ENCODE peak calls at places on chromosome 9, in ten cellular contexts. One of them, this sample, is unnamed.

GRCh38 chr9:120344230-120344629 is 235.7 kb downstream of the CDK5RAP2 start:
- DNase-seq in breast epithelium: no peak
- DNase-seq in psoas muscle: no peak
- DNase-seq in uterus: no peak
- DNase-seq in CD8-positive, alpha-beta memory T cell: no peak
- DNase-seq in tibial nerve: no peak
- DNase-seq in heart right ventricle: no peak
- DNase-seq in right cardiac atrium: no peak
- DNase-seq in SJCRH30: no peak
- DNase-seq in heart left ventricle: no peak
- DNase-seq in this sample: no peak

GRCh38 chr9:68800836-68801235 is 95.8 kb downstream of the PIP5K1B start:
- DNase-seq in breast epithelium: no peak
- DNase-seq in psoas muscle: no peak
- DNase-seq in uterus: no peak
- DNase-seq in CD8-positive, alpha-beta memory T cell: no peak
- DNase-seq in tibial nerve: no peak
- DNase-seq in heart right ventricle: no peak
- DNase-seq in right cardiac atrium: no peak
- DNase-seq in SJCRH30: no peak
- DNase-seq in heart left ventricle: no peak
- DNase-seq in this sample: no peak

GRCh38 chr9:124322618-124323432 is 65.1 kb downstream of the NEK6 start:
- DNase-seq in breast epithelium: no peak
- DNase-seq in psoas muscle: no peak
- DNase-seq in uterus: no peak
- DNase-seq in CD8-positive, alpha-beta memory T cell: no peak
- DNase-seq in tibial nerve: no peak
- DNase-seq in heart right ventricle: no peak
- DNase-seq in right cardiac atrium: peak; percentile 19
- DNase-seq in SJCRH30: peak; percentile 77
- DNase-seq in heart left ventricle: peak; percentile 10
- DNase-seq in this sample: no peak

GRCh38 chr9:118418887-118419620 is 714.9 kb downstream of the TLR4 start:
- DNase-seq in breast epithelium: no peak
- DNase-seq in psoas muscle: no peak
- DNase-seq in uterus: no peak
- DNase-seq in CD8-positive, alpha-beta memory T cell: no peak
- DNase-seq in tibial nerve: no peak
- DNase-seq in heart right ventricle: no peak
- DNase-seq in right cardiac atrium: no peak
- DNase-seq in SJCRH30: peak; percentile 41
- DNase-seq in heart left ventricle: no peak
- DNase-seq in this sample: no peak

GRCh38 chr9:131610231-131610761 is 65.0 kb downstream of the PRRT1B start:
- DNase-seq in breast epithelium: peak; percentile 55
- DNase-seq in psoas muscle: no peak
- DNase-seq in uterus: peak; percentile 66
- DNase-seq in CD8-positive, alpha-beta memory T cell: no peak
- DNase-seq in tibial nerve: no peak
- DNase-seq in heart right ventricle: no peak
- DNase-seq in right cardiac atrium: peak; percentile 71
- DNase-seq in SJCRH30: peak; percentile 57
- DNase-seq in heart left ventricle: peak; percentile 54
- DNase-seq in this sample: no peak

GRCh38 chr9:126379661-126380365 is 53.2 kb downstream of the MVB12B start:
- DNase-seq in breast epithelium: peak; percentile 6
- DNase-seq in psoas muscle: no peak
- DNase-seq in uterus: no peak
- DNase-seq in CD8-positive, alpha-beta memory T cell: no peak
- DNase-seq in tibial nerve: no peak
- DNase-seq in heart right ventricle: no peak
- DNase-seq in right cardiac atrium: no peak
- DNase-seq in SJCRH30: no peak
- DNase-seq in heart left ventricle: no peak
- DNase-seq in this sample: no peak

GRCh38 chr9:92133949-92134604 is 18.9 kb upstream of the SPTLC1 start:
- DNase-seq in breast epithelium: peak; percentile 63
- DNase-seq in psoas muscle: peak; percentile 87
- DNase-seq in uterus: peak; percentile 82
- DNase-seq in CD8-positive, alpha-beta memory T cell: peak; percentile 61
- DNase-seq in tibial nerve: peak; percentile 66
- DNase-seq in heart right ventricle: peak; percentile 81
- DNase-seq in right cardiac atrium: peak; percentile 91
- DNase-seq in SJCRH30: peak; percentile 92
- DNase-seq in heart left ventricle: peak; percentile 87
- DNase-seq in this sample: peak; percentile 79

GRCh38 chr9:34732886-34733285 is 22.9 kb upstream of the CCL21 start:
- DNase-seq in breast epithelium: no peak
- DNase-seq in psoas muscle: no peak
- DNase-seq in uterus: no peak
- DNase-seq in CD8-positive, alpha-beta memory T cell: no peak
- DNase-seq in tibial nerve: no peak
- DNase-seq in heart right ventricle: no peak
- DNase-seq in right cardiac atrium: no peak
- DNase-seq in SJCRH30: no peak
- DNase-seq in heart left ventricle: no peak
- DNase-seq in this sample: no peak

GRCh38 chr9:121328476-121328875 is 41.6 kb downstream of the STOM start:
- DNase-seq in breast epithelium: no peak
- DNase-seq in psoas muscle: no peak
- DNase-seq in uterus: no peak
- DNase-seq in CD8-positive, alpha-beta memory T cell: no peak
- DNase-seq in tibial nerve: no peak
- DNase-seq in heart right ventricle: no peak
- DNase-seq in right cardiac atrium: no peak
- DNase-seq in SJCRH30: no peak
- DNase-seq in heart left ventricle: no peak
- DNase-seq in this sample: no peak

GRCh38 chr9:126372716-126373115 is 46.1 kb downstream of the MVB12B start:
- DNase-seq in breast epithelium: no peak
- DNase-seq in psoas muscle: no peak
- DNase-seq in uterus: no peak
- DNase-seq in CD8-positive, alpha-beta memory T cell: no peak
- DNase-seq in tibial nerve: no peak
- DNase-seq in heart right ventricle: no peak
- DNase-seq in right cardiac atrium: no peak
- DNase-seq in SJCRH30: no peak
- DNase-seq in heart left ventricle: no peak
- DNase-seq in this sample: no peak

GRCh38 chr9:38047301-38048251 is 21.5 kb downstream of the SHB start:
- DNase-seq in breast epithelium: peak; percentile 88
- DNase-seq in psoas muscle: peak; percentile 61
- DNase-seq in uterus: no peak
- DNase-seq in CD8-positive, alpha-beta memory T cell: no peak
- DNase-seq in tibial nerve: no peak
- DNase-seq in heart right ventricle: peak; percentile 42
- DNase-seq in right cardiac atrium: peak; percentile 83
- DNase-seq in SJCRH30: peak; percentile 79
- DNase-seq in heart left ventricle: peak; percentile 73
- DNase-seq in this sample: peak; percentile 27

GRCh38 chr9:134435527-134436355 is 109.5 kb downstream of the RXRA start:
- DNase-seq in breast epithelium: no peak
- DNase-seq in psoas muscle: no peak
- DNase-seq in uterus: no peak
- DNase-seq in CD8-positive, alpha-beta memory T cell: no peak
- DNase-seq in tibial nerve: no peak
- DNase-seq in heart right ventricle: no peak
- DNase-seq in right cardiac atrium: no peak
- DNase-seq in SJCRH30: peak; percentile 60
- DNase-seq in heart left ventricle: no peak
- DNase-seq in this sample: peak; percentile 44
- H3K27ac ChIP-seq in breast epithelium: peak overlapping the region; percentile 85
- H3K27ac ChIP-seq in psoas muscle: peak overlapping the region; percentile 87
- H3K27ac ChIP-seq in uterus: peak overlapping the region; percentile 85
- H3K27ac ChIP-seq in CD8-positive, alpha-beta memory T cell: no peak overlapping the region
- H3K27ac ChIP-seq in tibial nerve: peak overlapping the region; percentile 96
- H3K27ac ChIP-seq in heart right ventricle: peak overlapping the region; percentile 83
- H3K27ac ChIP-seq in right cardiac atrium: peak overlapping the region; percentile 91
- H3K27ac ChIP-seq in SJCRH30: peak overlapping the region; percentile 88
- H3K27ac ChIP-seq in heart left ventricle: peak overlapping the region; percentile 91
- H3K27ac ChIP-seq in this sample: peak overlapping the region; percentile 92

GRCh38 chr9:73156593-73157187 is 5.0 kb downstream of the ANXA1 start:
- DNase-seq in breast epithelium: no peak
- DNase-seq in psoas muscle: no peak
- DNase-seq in uterus: no peak
- DNase-seq in CD8-positive, alpha-beta memory T cell: no peak
- DNase-seq in tibial nerve: no peak
- DNase-seq in heart right ventricle: no peak
- DNase-seq in right cardiac atrium: no peak
- DNase-seq in SJCRH30: no peak
- DNase-seq in heart left ventricle: no peak
- DNase-seq in this sample: no peak

GRCh38 chr9:73155968-73156592 is 4.4 kb downstream of the ANXA1 start:
- DNase-seq in breast epithelium: no peak
- DNase-seq in psoas muscle: no peak
- DNase-seq in uterus: no peak
- DNase-seq in CD8-positive, alpha-beta memory T cell: no peak
- DNase-seq in tibial nerve: no peak
- DNase-seq in heart right ventricle: no peak
- DNase-seq in right cardiac atrium: no peak
- DNase-seq in SJCRH30: no peak
- DNase-seq in heart left ventricle: no peak
- DNase-seq in this sample: no peak

GRCh38 chr9:73154271-73154670 is 2.6 kb downstream of the ANXA1 start:
- DNase-seq in breast epithelium: no peak
- DNase-seq in psoas muscle: no peak
- DNase-seq in uterus: no peak
- DNase-seq in CD8-positive, alpha-beta memory T cell: no peak
- DNase-seq in tibial nerve: no peak
- DNase-seq in heart right ventricle: no peak
- DNase-seq in right cardiac atrium: no peak
- DNase-seq in SJCRH30: no peak
- DNase-seq in heart left ventricle: no peak
- DNase-seq in this sample: no peak

GRCh38 chr9:73154760-73155159 is 3.1 kb downstream of the ANXA1 start:
- DNase-seq in breast epithelium: no peak
- DNase-seq in psoas muscle: no peak
- DNase-seq in uterus: no peak
- DNase-seq in CD8-positive, alpha-beta memory T cell: peak; percentile 58
- DNase-seq in tibial nerve: no peak
- DNase-seq in heart right ventricle: no peak
- DNase-seq in right cardiac atrium: no peak
- DNase-seq in SJCRH30: no peak
- DNase-seq in heart left ventricle: no peak
- DNase-seq in this sample: no peak

GRCh38 chr9:73155389-73155788 is 3.7 kb downstream of the ANXA1 start:
- DNase-seq in breast epithelium: no peak
- DNase-seq in psoas muscle: no peak
- DNase-seq in uterus: no peak
- DNase-seq in CD8-positive, alpha-beta memory T cell: peak; percentile 40
- DNase-seq in tibial nerve: no peak
- DNase-seq in heart right ventricle: no peak
- DNase-seq in right cardiac atrium: no peak
- DNase-seq in SJCRH30: no peak
- DNase-seq in heart left ventricle: no peak
- DNase-seq in this sample: no peak
- H3K27ac ChIP-seq in breast epithelium: peak overlapping the region; percentile 89
- H3K27ac ChIP-seq in psoas muscle: no peak overlapping the region
- H3K27ac ChIP-seq in uterus: no peak overlapping the region
- H3K27ac ChIP-seq in CD8-positive, alpha-beta memory T cell: peak overlapping the region; percentile 93
- H3K27ac ChIP-seq in tibial nerve: peak overlapping the region; percentile 93
- H3K27ac ChIP-seq in heart right ventricle: peak overlapping the region; percentile 85
- H3K27ac ChIP-seq in right cardiac atrium: no peak overlapping the region
- H3K27ac ChIP-seq in SJCRH30: no peak overlapping the region
- H3K27ac ChIP-seq in heart left ventricle: peak overlapping the region; percentile 89
- H3K27ac ChIP-seq in this sample: no peak overlapping the region

GRCh38 chr9:114206221-114206760 is 51.0 kb downstream of the COL27A1 start:
- DNase-seq in breast epithelium: no peak
- DNase-seq in psoas muscle: peak; percentile 44
- DNase-seq in uterus: no peak
- DNase-seq in CD8-positive, alpha-beta memory T cell: no peak
- DNase-seq in tibial nerve: no peak
- DNase-seq in heart right ventricle: no peak
- DNase-seq in right cardiac atrium: no peak
- DNase-seq in SJCRH30: peak; percentile 42
- DNase-seq in heart left ventricle: no peak
- DNase-seq in this sample: no peak
- H3K27ac ChIP-seq in breast epithelium: peak overlapping the region; percentile 37
- H3K27ac ChIP-seq in psoas muscle: peak overlapping the region; percentile 88
- H3K27ac ChIP-seq in uterus: no peak overlapping the region
- H3K27ac ChIP-seq in CD8-positive, alpha-beta memory T cell: no peak overlapping the region
- H3K27ac ChIP-seq in tibial nerve: peak overlapping the region; percentile 83
- H3K27ac ChIP-seq in heart right ventricle: peak overlapping the region; percentile 90
- H3K27ac ChIP-seq in right cardiac atrium: peak overlapping the region; percentile 43
- H3K27ac ChIP-seq in SJCRH30: peak overlapping the region; percentile 81
- H3K27ac ChIP-seq in heart left ventricle: peak overlapping the region; percentile 42
- H3K27ac ChIP-seq in this sample: no peak overlapping the region

GRCh38 chr9:129547869-129548570 is 72.9 kb downstream of the C9orf50 start:
- DNase-seq in breast epithelium: no peak
- DNase-seq in psoas muscle: no peak
- DNase-seq in uterus: no peak
- DNase-seq in CD8-positive, alpha-beta memory T cell: no peak
- DNase-seq in tibial nerve: no peak
- DNase-seq in heart right ventricle: no peak
- DNase-seq in right cardiac atrium: peak; percentile 49
- DNase-seq in SJCRH30: no peak
- DNase-seq in heart left ventricle: no peak
- DNase-seq in this sample: no peak

GRCh38 chr9:129550199-129550839 is 70.6 kb downstream of the C9orf50 start:
- DNase-seq in breast epithelium: peak; percentile 64
- DNase-seq in psoas muscle: peak; percentile 88
- DNase-seq in uterus: peak; percentile 76
- DNase-seq in CD8-positive, alpha-beta memory T cell: no peak
- DNase-seq in tibial nerve: peak; percentile 67
- DNase-seq in heart right ventricle: peak; percentile 89
- DNase-seq in right cardiac atrium: peak; percentile 96
- DNase-seq in SJCRH30: peak; percentile 52
- DNase-seq in heart left ventricle: peak; percentile 89
- DNase-seq in this sample: peak; percentile 75

GRCh38 chr9:129548571-129549135 is 72.2 kb downstream of the C9orf50 start:
- DNase-seq in breast epithelium: no peak
- DNase-seq in psoas muscle: no peak
- DNase-seq in uterus: no peak
- DNase-seq in CD8-positive, alpha-beta memory T cell: no peak
- DNase-seq in tibial nerve: no peak
- DNase-seq in heart right ventricle: peak; percentile 65
- DNase-seq in right cardiac atrium: peak; percentile 91
- DNase-seq in SJCRH30: no peak
- DNase-seq in heart left ventricle: peak; percentile 74
- DNase-seq in this sample: no peak

GRCh38 chr9:129549139-129549538 is 71.8 kb downstream of the C9orf50 start:
- DNase-seq in breast epithelium: no peak
- DNase-seq in psoas muscle: no peak
- DNase-seq in uterus: no peak
- DNase-seq in CD8-positive, alpha-beta memory T cell: no peak
- DNase-seq in tibial nerve: no peak
- DNase-seq in heart right ventricle: no peak
- DNase-seq in right cardiac atrium: peak; percentile 71
- DNase-seq in SJCRH30: no peak
- DNase-seq in heart left ventricle: no peak
- DNase-seq in this sample: no peak

DNA sequence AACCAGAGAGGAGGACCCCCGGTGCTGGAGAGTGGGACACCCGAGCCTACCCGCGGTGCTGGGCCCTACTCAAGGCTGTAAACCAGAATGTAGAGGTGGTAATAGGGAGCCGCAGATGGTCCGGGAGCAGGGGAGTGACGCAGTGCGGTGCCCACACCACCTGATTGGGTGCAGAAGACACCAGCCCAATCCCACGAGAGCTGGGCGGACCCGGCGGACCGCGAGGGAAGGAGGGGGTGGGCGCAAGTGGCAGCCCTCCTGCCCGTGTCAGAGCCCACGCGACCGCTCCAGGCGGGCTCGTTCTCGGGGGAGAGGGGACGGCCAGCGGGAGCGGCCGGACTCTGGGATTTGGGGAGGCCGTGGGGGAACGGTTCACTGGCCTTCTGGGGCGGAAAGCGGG is 71.2 kb downstream of the C9orf50 start:
- DNase-seq in breast epithelium: no peak
- DNase-seq in psoas muscle: no peak
- DNase-seq in uterus: peak; percentile 59
- DNase-seq in CD8-positive, alpha-beta memory T cell: no peak
- DNase-seq in tibial nerve: no peak
- DNase-seq in heart right ventricle: peak; percentile 51
- DNase-seq in right cardiac atrium: peak; percentile 83
- DNase-seq in SJCRH30: no peak
- DNase-seq in heart left ventricle: no peak
- DNase-seq in this sample: peak; percentile 57
- H3K27ac ChIP-seq in breast epithelium: peak overlapping the region; percentile 85
- H3K27ac ChIP-seq in psoas muscle: peak overlapping the region; percentile 24
- H3K27ac ChIP-seq in uterus: peak overlapping the region; percentile 79
- H3K27ac ChIP-seq in CD8-positive, alpha-beta memory T cell: no peak overlapping the region
- H3K27ac ChIP-seq in tibial nerve: peak overlapping the region; percentile 95
- H3K27ac ChIP-seq in heart right ventricle: peak overlapping the region; percentile 87
- H3K27ac ChIP-seq in right cardiac atrium: peak overlapping the region; percentile 65
- H3K27ac ChIP-seq in SJCRH30: no peak overlapping the region
- H3K27ac ChIP-seq in heart left ventricle: peak overlapping the region; percentile 82
- H3K27ac ChIP-seq in this sample: peak overlapping the region; percentile 94